ENCODE peak calls at places on chromosomes 13 and 19, in four cellular contexts. T is Panc1, U is HCT116, C is HepG2. A is an unnamed sample.

GRCh38 chr13:42593719-42594012 is 19.7 kb downstream of the TNFSF11 start:
- DNase-seq in T (no peak), U (no peak), C (no peak), A (no peak)

GRCh38 chr13:32178763-32179162 is 136.4 kb downstream of the ZAR1L start:
- DNase-seq in T (no peak), U (no peak), C (no peak), A (peak)

GRCh38 chr13:110403315-110403714 is 96.2 kb downstream of the COL4A2 start:
- DNase-seq in T (no peak), U (no peak), C (no peak), A (no peak)

GRCh38 chr19:46015961-46016425 is 6.9 kb downstream of the PGLYRP1 start:
- DNase-seq in T (no peak), U (no peak), C (no peak), A (no peak)

GRCh38 chr19:20102097-20102496 is 24.3 kb downstream of the ZNF90 start:
- DNase-seq in T (no peak), U (no peak), C (no peak), A (no peak)

GRCh38 chr19:17764348-17764747 is 13.1 kb downstream of the FCHO1 start:
- DNase-seq in T (no peak), U (no peak), C (no peak), A (no peak)

GRCh38 chr19:2302319-2303208 is 5.4 kb downstream of the LINGO3 start:
- DNase-seq in T (no peak), U (no peak), C (no peak), A (peak)

GRCh38 chr13:52412128-52412527 is 6.2 kb upstream of the THSD1 start:
- DNase-seq in T (no peak), U (no peak), C (no peak), A (no peak)

GRCh38 chr19:19588546-19588945 is 29.9 kb downstream of the PBX4 start:
- DNase-seq in T (no peak), U (no peak), C (no peak), A (no peak)

GRCh38 chr13:110411316-110412105 is 104.4 kb downstream of the COL4A2 start:
- DNase-seq in T (no peak), U (no peak), C (no peak), A (no peak)

GRCh38 chr19:18809149-18809978 is 18.3 kb upstream of the COMP start:
- DNase-seq in T (no peak), U (no peak), C (no peak), A (no peak)

GRCh38 chr19:39405261-39405912 is 1.3 kb upstream of the ZFP36 start:
- DNase-seq in T (no peak), U (no peak), C (no peak), A (no peak)

GRCh38 chr19:47699360-47699917 is 13.8 kb upstream of the EHD2 start:
- DNase-seq in T (no peak), U (no peak), C (peak), A (peak)

GRCh38 chr13:94480672-94481145 is 1.2 kb upstream of the DCT start:
- DNase-seq in T (no peak), U (no peak), C (no peak), A (no peak)

GRCh38 chr13:43905435-43906031 is 25.8 kb downstream of the LACC1 start:
- DNase-seq in T (peak), U (peak), C (peak), A (peak)

GRCh38 chr13:97548138-97548537 is 114.2 kb downstream of the RAP2A start:
- DNase-seq in T (no peak), U (no peak), C (no peak), A (no peak)

GRCh38 chr19:16261584-16262370 is 62.8 kb upstream of the KLF2 start:
- DNase-seq in T (no peak), U (no peak), C (no peak), A (no peak)

GRCh38 chr19:36973021-36973843 is 57.1 kb downstream of the ZNF568 start:
- DNase-seq in T (peak), U (no peak), C (no peak), A (peak)

GRCh38 chr19:4172861-4173473 is 9.4 kb downstream of the SIRT6 start:
- DNase-seq in T (no peak), U (no peak), C (no peak), A (peak)

GRCh38 chr19:50147462-50148423 is 15.3 kb downstream of the IZUMO2 start:
- DNase-seq in T (peak), U (peak), C (peak), A (peak)

GRCh38 chr13:44649118-44649455 is 73.0 kb upstream of the TSC22D1 start:
- DNase-seq in T (no peak), U (no peak), C (no peak), A (no peak)

GRCh38 chr19:13260883-13261653 is 110.9 kb downstream of the IER2 start:
- DNase-seq in T (peak), U (peak), C (no peak), A (peak)

GRCh38 chr19:47406711-47407416 is 12.5 kb downstream of the MEIS3 start:
- DNase-seq in T (no peak), U (no peak), C (no peak), A (peak)

GRCh38 chr19:39935262-39935661 is 828 bp upstream of the FCGBP start:
- DNase-seq in T (no peak), U (no peak), C (no peak), A (no peak)

GRCh38 chr13:99855516-99855915 is 116.1 kb downstream of the ZIC5 start:
- DNase-seq in T (no peak), U (no peak), C (no peak), A (no peak)

GRCh38 chr19:6528544-6529121 is 2.2 kb upstream of the TNFSF9 start:
- DNase-seq in T (no peak), U (no peak), C (peak), A (no peak)

GRCh38 chr19:18603255-18603957 is 3.2 kb downstream of the CRLF1 start:
- DNase-seq in T (no peak), U (no peak), C (no peak), A (peak)

GRCh38 chr13:61728468-61728867 is 312.8 kb upstream of the PCDH20 start:
- DNase-seq in T (peak), U (no peak), C (no peak), A (no peak)

GRCh38 chr19:8487137-8487851 is 15.1 kb downstream of the PRAM1 start:
- DNase-seq in T (no peak), U (no peak), C (no peak), A (no peak)

GRCh38 chr13:73902847-73903246 is 231.4 kb downstream of the KLF12 start:
- DNase-seq in T (no peak), U (no peak), C (no peak), A (no peak)

GRCh38 chr13:36858285-36858684 is 39.3 kb downstream of the RFXAP start:
- DNase-seq in T (peak), U (peak), C (peak), A (peak)

GRCh38 chr19:40717325-40717879 is 490 bp downstream of the ITPKC start:
- DNase-seq in T (no peak), U (no peak), C (no peak), A (no peak)

GRCh38 chr13:78978381-78978998 is 319.5 kb upstream of the OBI1 start:
- DNase-seq in T (peak), U (peak), C (peak), A (peak)

GRCh38 chr13:26052136-26052736 is 420 bp upstream of the SHISA2 start:
- DNase-seq in T (no peak), U (no peak), C (no peak), A (no peak)

DNA sequence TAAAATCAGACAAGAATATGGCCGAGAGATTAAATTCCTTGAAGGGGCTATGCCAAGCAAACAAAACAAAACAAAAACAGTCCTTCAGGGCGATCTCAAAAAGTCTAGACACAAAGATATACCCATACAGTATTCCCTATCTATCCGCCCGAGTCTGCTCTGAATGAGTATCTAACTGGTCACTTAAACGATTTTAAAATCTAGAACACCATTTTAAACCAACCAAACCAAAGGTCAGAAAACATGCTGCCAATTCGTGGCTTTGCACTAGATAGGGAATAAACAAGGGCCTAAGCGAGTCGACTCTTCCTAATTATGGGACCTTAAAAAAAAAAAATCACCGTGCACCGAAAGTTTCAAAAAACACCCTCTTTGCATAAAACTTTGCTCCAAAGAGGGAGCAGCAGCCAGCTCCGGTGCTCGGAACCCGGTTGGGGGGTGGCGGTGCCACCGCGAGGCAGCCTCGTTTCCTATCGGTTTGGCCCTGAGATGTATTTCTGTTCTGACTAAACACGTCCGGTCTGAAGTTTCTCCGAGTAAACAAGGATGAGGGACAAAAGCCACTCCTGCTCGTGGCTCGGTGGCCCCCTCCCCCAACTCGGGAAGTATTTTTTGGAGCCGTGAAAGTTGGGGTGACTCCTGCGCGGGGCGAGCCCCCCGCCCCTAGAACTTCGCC is 1.8 kb downstream of the HMGB1 start:
- DNase-seq in T (no peak), U (no peak), C (peak), A (peak)
- TF ChIP-seq TCF7L2 in T (no peak), U (no peak), C (no peak), A (no peak)

GRCh38 chr13:95569966-95570365 is 17.4 kb downstream of the CLDN10 start:
- DNase-seq in T (no peak), U (no peak), C (no peak), A (no peak)

GRCh38 chr13:95564091-95564490 is 11.6 kb downstream of the CLDN10 start:
- DNase-seq in T (no peak), U (no peak), C (no peak), A (no peak)

GRCh38 chr13:95560387-95560786 is 7.9 kb downstream of the CLDN10 start:
- DNase-seq in T (no peak), U (no peak), C (no peak), A (no peak)

GRCh38 chr13:95568131-95568530 is 15.6 kb downstream of the CLDN10 start:
- DNase-seq in T (no peak), U (no peak), C (no peak), A (no peak)

DNA sequence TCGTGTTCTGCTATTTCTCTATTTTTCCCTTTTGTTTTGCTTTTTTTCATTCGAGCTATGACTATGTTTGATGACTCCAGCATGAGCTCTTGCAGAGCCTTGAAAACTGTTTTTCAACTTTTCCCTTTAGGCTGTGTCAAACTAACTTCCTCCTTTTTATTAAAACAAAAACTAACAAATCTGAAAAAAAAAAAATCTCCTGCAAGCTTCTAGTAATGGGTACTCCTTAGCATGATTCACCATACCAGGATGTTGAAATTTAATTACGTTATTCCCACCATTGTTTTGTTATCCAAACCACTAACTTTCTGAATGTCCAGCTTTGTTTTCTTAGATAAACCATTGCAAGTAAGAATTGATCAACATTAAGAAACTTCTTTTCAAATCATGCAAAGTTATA is 12.4 kb downstream of the CLDN10 start:
- DNase-seq in T (no peak), U (no peak), C (no peak), A (no peak)
- TF ChIP-seq TCF7L2 in T (no peak), U (no peak), C (no peak), A (no peak)

GRCh38 chr19:34471906-34472305 is 9.7 kb upstream of the WTIP start:
- DNase-seq in T (no peak), U (no peak), C (no peak), A (no peak)

DNA sequence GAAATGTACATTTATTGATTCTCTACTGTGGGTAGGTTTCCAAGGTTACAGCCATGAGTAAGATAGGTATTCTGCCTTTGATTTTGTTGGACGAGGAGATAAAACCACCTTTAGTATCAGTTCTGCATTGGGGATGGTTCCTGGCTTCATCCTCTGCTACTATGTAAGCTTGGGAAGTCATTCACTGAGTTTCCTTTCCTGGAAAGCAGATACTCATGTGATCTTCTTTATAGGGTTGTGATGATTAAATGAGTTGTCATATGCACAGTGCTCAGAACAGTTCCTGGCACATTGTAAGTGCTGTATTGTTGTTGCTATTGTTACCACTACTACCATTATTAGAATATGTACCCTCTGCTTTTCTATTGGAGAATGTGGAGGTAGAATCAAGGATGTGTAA is 13.2 kb upstream of the WTIP start:
- DNase-seq in T (no peak), U (no peak), C (no peak), A (no peak)
- TF ChIP-seq TCF7L2 in T (no peak), U (no peak), C (no peak), A (no peak)

GRCh38 chr19:10043286-10043927 is 30.1 kb downstream of the RDH8 start:
- DNase-seq in T (no peak), U (no peak), C (no peak), A (no peak)
- TF ChIP-seq TCF7L2 in T (no peak), U (no peak), C (no peak), A (no peak)